ENCODE peak calls at places on chromosomes 5 and 9, in seven cellular contexts. One of them, this sample, is unnamed. For H3K27me3, the result is how much of the 10 kb centered on the place peaks cover.

GRCh38 chr9:68551191-68551590 is 10.5 kb upstream of the TMEM252 start:
- DNase-seq in right cardiac atrium: no peak
- DNase-seq in hepatocyte: no peak
- DNase-seq in fibroblast of lung: no peak
- DNase-seq in A673: no peak
- DNase-seq in naive thymus-derived CD4-positive, alpha-beta T cell: no peak
- DNase-seq in cardiac muscle cell: no peak
- DNase-seq in this sample: no peak

GRCh38 chr5:143008809-143009521 is 238.8 kb downstream of the ARHGAP26 start:
- DNase-seq in A673: peak
- DNase-seq in naive thymus-derived CD4-positive, alpha-beta T cell: peak
- DNase-seq in hepatocyte: no peak
- DNase-seq in fibroblast of lung: peak
- DNase-seq in right cardiac atrium: no peak
- DNase-seq in cardiac muscle cell: peak
- DNase-seq in this sample: peak

GRCh38 chr9:126859111-126859510 is 1.3 kb upstream of the ZBTB34 start:
- DNase-seq in hepatocyte: no peak
- DNase-seq in A673: no peak
- DNase-seq in naive thymus-derived CD4-positive, alpha-beta T cell: no peak
- DNase-seq in right cardiac atrium: no peak
- DNase-seq in fibroblast of lung: no peak
- DNase-seq in cardiac muscle cell: no peak
- DNase-seq in this sample: no peak

GRCh38 chr9:125749951-125750655 is 2.9 kb downstream of the PBX3 start:
- DNase-seq in A673: no peak
- DNase-seq in hepatocyte: no peak
- DNase-seq in cardiac muscle cell: peak
- DNase-seq in naive thymus-derived CD4-positive, alpha-beta T cell: no peak
- DNase-seq in right cardiac atrium: no peak
- DNase-seq in fibroblast of lung: peak
- DNase-seq in this sample: no peak

GRCh38 chr5:74693176-74693575 is 8.1 kb downstream of the HEXB start:
- DNase-seq in A673: no peak
- DNase-seq in naive thymus-derived CD4-positive, alpha-beta T cell: no peak
- DNase-seq in fibroblast of lung: no peak
- DNase-seq in right cardiac atrium: no peak
- DNase-seq in hepatocyte: no peak
- DNase-seq in cardiac muscle cell: no peak
- DNase-seq in this sample: no peak

GRCh38 chr9:1319436-1319835 is 269.3 kb downstream of the DMRT2 start:
- DNase-seq in hepatocyte: no peak
- DNase-seq in naive thymus-derived CD4-positive, alpha-beta T cell: no peak
- DNase-seq in right cardiac atrium: no peak
- DNase-seq in A673: no peak
- DNase-seq in fibroblast of lung: no peak
- DNase-seq in cardiac muscle cell: no peak
- DNase-seq in this sample: no peak

GRCh38 chr9:6902423-6902822 is 144.7 kb downstream of the KDM4C start:
- DNase-seq in right cardiac atrium: no peak
- DNase-seq in hepatocyte: no peak
- DNase-seq in fibroblast of lung: peak
- DNase-seq in naive thymus-derived CD4-positive, alpha-beta T cell: no peak
- DNase-seq in A673: peak
- DNase-seq in cardiac muscle cell: peak
- DNase-seq in this sample: no peak

GRCh38 chr5:111781200-111781599 is 24.2 kb upstream of the NREP start:
- DNase-seq in A673: no peak
- DNase-seq in naive thymus-derived CD4-positive, alpha-beta T cell: no peak
- DNase-seq in cardiac muscle cell: peak
- DNase-seq in hepatocyte: no peak
- DNase-seq in right cardiac atrium: peak
- DNase-seq in fibroblast of lung: peak
- DNase-seq in this sample: peak

GRCh38 chr5:136957428-136957827 is 541.7 kb downstream of the SPOCK1 start:
- DNase-seq in A673: no peak
- DNase-seq in cardiac muscle cell: no peak
- DNase-seq in hepatocyte: no peak
- DNase-seq in fibroblast of lung: no peak
- DNase-seq in right cardiac atrium: no peak
- DNase-seq in naive thymus-derived CD4-positive, alpha-beta T cell: no peak
- DNase-seq in this sample: no peak

GRCh38 chr9:34568783-34569182 is 20.7 kb downstream of the CNTFR start:
- DNase-seq in fibroblast of lung: no peak
- DNase-seq in hepatocyte: no peak
- DNase-seq in cardiac muscle cell: no peak
- DNase-seq in A673: no peak
- DNase-seq in right cardiac atrium: no peak
- DNase-seq in naive thymus-derived CD4-positive, alpha-beta T cell: no peak
- DNase-seq in this sample: no peak

GRCh38 chr5:94613583-94613982 is 4.8 kb downstream of the KIAA0825 start:
- DNase-seq in hepatocyte: peak
- DNase-seq in cardiac muscle cell: peak
- DNase-seq in right cardiac atrium: no peak
- DNase-seq in A673: peak
- DNase-seq in naive thymus-derived CD4-positive, alpha-beta T cell: no peak
- DNase-seq in fibroblast of lung: peak
- DNase-seq in this sample: peak

GRCh38 chr9:101601904-101602765 is 7.4 kb upstream of the PPP3R2 start:
- DNase-seq in fibroblast of lung: peak
- DNase-seq in A673: peak
- DNase-seq in right cardiac atrium: no peak
- DNase-seq in hepatocyte: peak
- DNase-seq in naive thymus-derived CD4-positive, alpha-beta T cell: peak
- DNase-seq in cardiac muscle cell: peak
- DNase-seq in this sample: peak

GRCh38 chr9:68495287-68495686 is 45.4 kb downstream of the TMEM252 start:
- DNase-seq in right cardiac atrium: no peak
- DNase-seq in A673: no peak
- DNase-seq in fibroblast of lung: no peak
- DNase-seq in naive thymus-derived CD4-positive, alpha-beta T cell: no peak
- DNase-seq in hepatocyte: no peak
- DNase-seq in cardiac muscle cell: peak
- DNase-seq in this sample: no peak

GRCh38 chr5:111676926-111677415 is 80.0 kb downstream of the NREP start:
- DNase-seq in cardiac muscle cell: no peak
- DNase-seq in naive thymus-derived CD4-positive, alpha-beta T cell: no peak
- DNase-seq in A673: no peak
- DNase-seq in hepatocyte: no peak
- DNase-seq in right cardiac atrium: no peak
- DNase-seq in fibroblast of lung: no peak
- DNase-seq in this sample: no peak

GRCh38 chr5:139116256-139116655 is 81.9 kb downstream of the SIL1 start:
- DNase-seq in naive thymus-derived CD4-positive, alpha-beta T cell: no peak
- DNase-seq in cardiac muscle cell: no peak
- DNase-seq in right cardiac atrium: no peak
- DNase-seq in A673: no peak
- DNase-seq in fibroblast of lung: no peak
- DNase-seq in hepatocyte: no peak
- DNase-seq in this sample: no peak

GRCh38 chr5:134793111-134793510 is 34.5 kb downstream of the DDX46 start:
- DNase-seq in A673: no peak
- DNase-seq in right cardiac atrium: no peak
- DNase-seq in hepatocyte: no peak
- DNase-seq in naive thymus-derived CD4-positive, alpha-beta T cell: no peak
- DNase-seq in cardiac muscle cell: no peak
- DNase-seq in fibroblast of lung: no peak
- DNase-seq in this sample: no peak

GRCh38 chr9:75088646-75089368 is 493 bp downstream of the OSTF1 start:
- DNase-seq in fibroblast of lung: peak
- DNase-seq in cardiac muscle cell: peak
- DNase-seq in A673: peak
- DNase-seq in hepatocyte: peak
- DNase-seq in naive thymus-derived CD4-positive, alpha-beta T cell: no peak
- DNase-seq in right cardiac atrium: peak
- DNase-seq in this sample: peak

GRCh38 chr5:170467000-170467707 is 36.7 kb upstream of the KCNIP1 start:
- DNase-seq in right cardiac atrium: peak
- DNase-seq in naive thymus-derived CD4-positive, alpha-beta T cell: no peak
- DNase-seq in A673: peak
- DNase-seq in hepatocyte: peak
- DNase-seq in fibroblast of lung: peak
- DNase-seq in cardiac muscle cell: peak
- DNase-seq in this sample: peak

GRCh38 chr9:115035872-115036612 is 81.9 kb downstream of the TNC start:
- DNase-seq in naive thymus-derived CD4-positive, alpha-beta T cell: no peak
- DNase-seq in A673: peak
- DNase-seq in hepatocyte: peak
- DNase-seq in right cardiac atrium: no peak
- DNase-seq in fibroblast of lung: peak
- DNase-seq in cardiac muscle cell: peak
- DNase-seq in this sample: peak

GRCh38 chr9:2570615-2571479 is 50.7 kb upstream of the VLDLR start:
- DNase-seq in fibroblast of lung: peak
- DNase-seq in cardiac muscle cell: peak
- DNase-seq in A673: no peak
- DNase-seq in right cardiac atrium: peak
- DNase-seq in naive thymus-derived CD4-positive, alpha-beta T cell: no peak
- DNase-seq in hepatocyte: peak
- DNase-seq in this sample: peak

GRCh38 chr5:85500869-85501268 is 1116.2 kb upstream of the EDIL3 start:
- DNase-seq in naive thymus-derived CD4-positive, alpha-beta T cell: no peak
- DNase-seq in right cardiac atrium: no peak
- DNase-seq in A673: peak
- DNase-seq in cardiac muscle cell: no peak
- DNase-seq in fibroblast of lung: no peak
- DNase-seq in hepatocyte: no peak
- DNase-seq in this sample: no peak

GRCh38 chr5:56464935-56465756 is 232.0 kb upstream of the ANKRD55 start:
- DNase-seq in hepatocyte: no peak
- DNase-seq in right cardiac atrium: no peak
- DNase-seq in naive thymus-derived CD4-positive, alpha-beta T cell: no peak
- DNase-seq in fibroblast of lung: no peak
- DNase-seq in cardiac muscle cell: no peak
- DNase-seq in A673: no peak
- DNase-seq in this sample: no peak

GRCh38 chr9:18238752-18239151 is 235.2 kb upstream of the ADAMTSL1 start:
- DNase-seq in cardiac muscle cell: peak
- DNase-seq in fibroblast of lung: peak
- DNase-seq in right cardiac atrium: no peak
- DNase-seq in A673: no peak
- DNase-seq in hepatocyte: no peak
- DNase-seq in naive thymus-derived CD4-positive, alpha-beta T cell: no peak
- DNase-seq in this sample: peak

GRCh38 chr5:96548941-96549340 is 113.2 kb upstream of the CAST start:
- DNase-seq in naive thymus-derived CD4-positive, alpha-beta T cell: no peak
- DNase-seq in cardiac muscle cell: peak
- DNase-seq in A673: peak
- DNase-seq in right cardiac atrium: no peak
- DNase-seq in fibroblast of lung: peak
- DNase-seq in hepatocyte: no peak
- DNase-seq in this sample: no peak

GRCh38 chr5:59835782-59836181 is 57.7 kb downstream of the PDE4D start:
- DNase-seq in hepatocyte: no peak
- DNase-seq in right cardiac atrium: no peak
- DNase-seq in A673: no peak
- DNase-seq in cardiac muscle cell: no peak
- DNase-seq in naive thymus-derived CD4-positive, alpha-beta T cell: no peak
- DNase-seq in fibroblast of lung: no peak
- DNase-seq in this sample: peak

GRCh38 chr9:137487454-137488329 is 28.6 kb upstream of the NSMF start:
- DNase-seq in cardiac muscle cell: peak
- DNase-seq in naive thymus-derived CD4-positive, alpha-beta T cell: no peak
- DNase-seq in fibroblast of lung: peak
- DNase-seq in hepatocyte: no peak
- DNase-seq in right cardiac atrium: no peak
- DNase-seq in A673: no peak
- DNase-seq in this sample: no peak

GRCh38 chr9:129435272-129435671 is 185.6 kb downstream of the C9orf50 start:
- DNase-seq in fibroblast of lung: no peak
- DNase-seq in cardiac muscle cell: peak
- DNase-seq in A673: no peak
- DNase-seq in naive thymus-derived CD4-positive, alpha-beta T cell: no peak
- DNase-seq in hepatocyte: no peak
- DNase-seq in right cardiac atrium: no peak
- DNase-seq in this sample: no peak
- H3K27me3 ChIP-seq in fibroblast of lung: under half
- H3K27me3 ChIP-seq in cardiac muscle cell: under half
- H3K27me3 ChIP-seq in A673: under half
- H3K27me3 ChIP-seq in naive thymus-derived CD4-positive, alpha-beta T cell: under half
- H3K27me3 ChIP-seq in hepatocyte: under half
- H3K27me3 ChIP-seq in right cardiac atrium: under half
- H3K27me3 ChIP-seq in this sample: under half

GRCh38 chr5:157343842-157344790 is 78.2 kb downstream of the CYFIP2 start:
- DNase-seq in A673: no peak
- DNase-seq in naive thymus-derived CD4-positive, alpha-beta T cell: no peak
- DNase-seq in right cardiac atrium: no peak
- DNase-seq in hepatocyte: no peak
- DNase-seq in cardiac muscle cell: no peak
- DNase-seq in fibroblast of lung: no peak
- DNase-seq in this sample: no peak
- H3K27ac ChIP-seq in A673: no peak
- H3K27ac ChIP-seq in naive thymus-derived CD4-positive, alpha-beta T cell: no peak
- H3K27ac ChIP-seq in right cardiac atrium: no peak
- H3K27ac ChIP-seq in hepatocyte: no peak
- H3K27ac ChIP-seq in cardiac muscle cell: peak
- H3K27ac ChIP-seq in fibroblast of lung: no peak
- H3K27ac ChIP-seq in this sample: no peak

DNA sequence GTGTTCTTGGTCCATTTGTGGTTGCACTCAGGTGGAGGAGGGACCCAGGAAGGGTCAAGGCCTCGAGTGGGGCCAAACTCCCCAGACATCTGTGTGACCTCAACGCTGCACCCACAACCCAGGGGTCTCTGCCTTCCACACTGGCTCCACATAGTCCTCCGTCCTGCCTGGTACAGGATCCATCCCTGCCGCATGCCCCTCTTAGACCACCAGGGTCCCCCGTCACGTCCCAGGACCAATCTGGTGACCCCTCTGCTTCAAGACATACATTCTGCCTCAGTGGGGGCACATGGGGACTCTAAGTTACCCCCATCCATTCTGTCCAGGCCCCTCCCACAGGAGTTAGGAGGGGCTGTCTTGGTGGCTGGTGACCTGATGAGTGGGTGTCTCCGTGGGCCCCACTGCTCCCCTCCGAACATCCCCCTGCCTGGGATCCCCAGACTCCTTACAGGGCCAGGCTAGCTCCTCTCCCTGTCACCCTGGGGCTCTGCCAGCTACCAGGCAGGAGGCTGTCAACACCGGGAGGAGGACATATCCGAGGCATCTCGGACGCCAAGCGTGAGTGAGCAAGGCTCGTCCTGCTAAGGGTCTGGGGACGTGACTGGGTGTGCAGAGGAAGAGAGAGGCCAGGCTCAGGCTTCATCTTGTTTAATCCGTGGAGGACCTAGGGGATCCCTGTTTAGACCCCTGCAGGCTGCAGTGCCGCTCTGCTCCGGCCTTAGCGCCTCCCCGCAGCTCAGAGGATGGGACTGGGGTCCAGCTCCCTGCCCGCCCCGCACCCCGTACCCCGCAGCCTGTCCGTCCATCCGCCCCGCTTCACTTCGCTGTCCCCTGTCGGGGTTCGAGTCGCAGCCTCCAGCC is 32.3 kb downstream of the TSPAN17 start:
- DNase-seq in naive thymus-derived CD4-positive, alpha-beta T cell: no peak
- DNase-seq in hepatocyte: no peak
- DNase-seq in cardiac muscle cell: no peak
- DNase-seq in A673: no peak
- DNase-seq in fibroblast of lung: no peak
- DNase-seq in right cardiac atrium: peak
- DNase-seq in this sample: no peak
- H3K27me3 ChIP-seq in naive thymus-derived CD4-positive, alpha-beta T cell: under half
- H3K27me3 ChIP-seq in hepatocyte: under half
- H3K27me3 ChIP-seq in cardiac muscle cell: under half
- H3K27me3 ChIP-seq in A673: under half
- H3K27me3 ChIP-seq in fibroblast of lung: under half
- H3K27me3 ChIP-seq in right cardiac atrium: under half
- H3K27me3 ChIP-seq in this sample: under half

GRCh38 chr5:116664988-116665387 is 90.4 kb upstream of the SEMA6A start:
- DNase-seq in right cardiac atrium: no peak
- DNase-seq in cardiac muscle cell: no peak
- DNase-seq in A673: no peak
- DNase-seq in fibroblast of lung: no peak
- DNase-seq in hepatocyte: no peak
- DNase-seq in naive thymus-derived CD4-positive, alpha-beta T cell: no peak
- DNase-seq in this sample: no peak
- H3K27ac ChIP-seq in right cardiac atrium: no peak
- H3K27ac ChIP-seq in cardiac muscle cell: no peak
- H3K27ac ChIP-seq in A673: no peak
- H3K27ac ChIP-seq in fibroblast of lung: no peak
- H3K27ac ChIP-seq in hepatocyte: no peak
- H3K27ac ChIP-seq in naive thymus-derived CD4-positive, alpha-beta T cell: no peak
- H3K27ac ChIP-seq in this sample: no peak